ENCODE peak calls at places on chromosomes 12 and 14, in nine cellular contexts. S is stimulated activated CD4-positive, alpha-beta T cell treated with anti-CD3 and anti-CD28 coated beads, Interleukin-1b, Interleukin-23, amount 100 ng/mL, for 24 hours; W is KBM-7; Q is left ventricle myocardium inferior; R is NCI-H524; Y is activated CD4-positive, alpha-beta T cell treated with anti-CD3 and anti-CD28 coated beads, Interleukin-2, amount 10 ng/mL, durations not matched to agents 7 days and 5 days; E is NCI-H446 treated with DMSO at 0.1 percent for 48 hours; P is HTR-8/SVneo; A is activated B cell treated with CpG ODN at 0.5 μM for 24 hours. L is an unnamed sample.

GRCh38 chr14:92945959-92946846 is 23.3 kb downstream of the CHGA start:
- DNase-seq in S (no peak), W (no peak), Q (peak), R (no peak), Y (no peak), E (no peak), P (peak), A (no peak), L (no peak)

GRCh38 chr14:68104518-68104917 is 284.9 kb downstream of the RAD51B start:
- DNase-seq in S (no peak), W (no peak), Q (no peak), R (no peak), Y (no peak), E (no peak), P (peak), A (no peak), L (no peak)

GRCh38 chr14:72850360-72850759 is 43.5 kb downstream of the DPF3 start:
- DNase-seq in S (no peak), W (no peak), Q (no peak), R (no peak), Y (no peak), E (no peak), P (no peak), A (no peak), L (no peak)

GRCh38 chr12:132955094-132955932 is 793 bp downstream of the ZNF605 start:
- DNase-seq in S (no peak), W (peak), Q (peak), R (peak), Y (no peak), E (peak), P (peak), A (no peak), L (no peak)

GRCh38 chr12:104376650-104377506 is 73.3 kb downstream of the EID3 start:
- DNase-seq in S (no peak), W (no peak), Q (no peak), R (no peak), Y (no peak), E (no peak), P (no peak), A (no peak), L (no peak)

GRCh38 chr14:85534435-85534834 is 4.5 kb downstream of the FLRT2 start:
- DNase-seq in S (no peak), W (no peak), Q (no peak), R (peak), Y (no peak), E (no peak), P (no peak), A (no peak), L (no peak)

GRCh38 chr12:2924019-2924418 is 33.3 kb downstream of the TULP3 start:
- DNase-seq in S (no peak), W (no peak), Q (no peak), R (no peak), Y (no peak), E (no peak), P (no peak), A (no peak), L (no peak)

GRCh38 chr14:75184447-75184846 is 8.0 kb upstream of the TMED10 start:
- DNase-seq in S (no peak), W (peak), Q (no peak), R (no peak), Y (no peak), E (no peak), P (no peak), A (no peak), L (no peak)

GRCh38 chr12:94873368-94874085 is 130.0 kb downstream of the NDUFA12 start:
- DNase-seq in S (no peak), W (peak), Q (peak), R (peak), Y (no peak), E (no peak), P (peak), A (peak), L (no peak)

GRCh38 chr12:92146865-92147264 is 1.2 kb upstream of the BTG1 start:
- DNase-seq in S (no peak), W (no peak), Q (no peak), R (peak), Y (no peak), E (no peak), P (no peak), A (no peak), L (no peak)

GRCh38 chr12:109839444-109839843 is 6.2 kb upstream of the TRPV4 start:
- DNase-seq in S (no peak), W (no peak), Q (no peak), R (no peak), Y (no peak), E (no peak), P (no peak), A (no peak), L (no peak)

GRCh38 chr14:48430805-48431204 is 755.4 kb upstream of the MDGA2 start:
- DNase-seq in S (no peak), W (no peak), Q (no peak), R (no peak), Y (no peak), E (no peak), P (no peak), A (no peak), L (no peak)

GRCh38 chr12:113813229-113813541 is 152.9 kb downstream of the RBM19 start:
- DNase-seq in S (no peak), W (no peak), Q (no peak), R (no peak), Y (no peak), E (no peak), P (no peak), A (no peak), L (no peak)

L was measured in GF-D8.